ENCODE peak calls at places on chromosomes 1 and 21, in six cellular contexts. M is K562, B is GM23248, J is fibroblast of lung, Z is HCT116, O is MM.1S. A is an unnamed sample.

GRCh38 chr1:36987276-36987675 is 47.0 kb downstream of the GRIK3 start:
- DNase-seq in J (no peak), B (no peak), O (no peak), Z (no peak), M (no peak), A (no peak)

GRCh38 chr1:25641931-25642611 is 25.5 kb downstream of the MAN1C1 start:
- DNase-seq in O (peak; percentile 90), B (peak; percentile 67), Z (no peak), J (peak; percentile 73), M (no peak), A (no peak)

GRCh38 chr1:158972841-158973240 is 36.9 kb upstream of the IFI16 start:
- DNase-seq in M (peak; percentile 17), B (no peak), J (peak; percentile 3), O (peak; percentile 43), Z (no peak), A (peak; percentile 11)

GRCh38 chr1:66954208-66954607 is 29.4 kb downstream of the MIER1 start:
- DNase-seq in J (no peak), Z (no peak), O (no peak), B (no peak), M (no peak), A (no peak)

GRCh38 chr1:165424454-165425283 is 20.3 kb downstream of the RXRG start:
- DNase-seq in M (no peak), O (peak; percentile 80), J (peak; percentile 22), B (peak; percentile 15), Z (no peak), A (no peak)

GRCh38 chr21:16713331-16714114 is 799.3 kb upstream of the CXADR start:
- DNase-seq in Z (no peak), J (peak; percentile 25), B (peak; percentile 73), M (no peak), O (no peak), A (no peak)

GRCh38 chr1:203281033-203281432 is 24.3 kb upstream of the BTG2 start:
- DNase-seq in Z (no peak), M (no peak), J (no peak), B (peak; percentile 77), O (no peak), A (no peak)

GRCh38 chr1:223549740-223550139 is 115.8 kb downstream of the CAPN8 start:
- DNase-seq in B (no peak), J (no peak), M (no peak), Z (no peak), O (no peak), A (peak; percentile 14)

GRCh38 chr21:31781737-31782136 is 49.8 kb upstream of the SCAF4 start:
- DNase-seq in O (no peak), M (no peak), Z (no peak), B (peak; percentile 77), J (peak; percentile 62), A (no peak)

GRCh38 chr1:241799414-241799813 is 48.6 kb upstream of the EXO1 start:
- DNase-seq in Z (no peak), J (peak; percentile 51), O (no peak), M (no peak), B (peak; percentile 65), A (no peak)

GRCh38 chr1:169060906-169061683 is 45.4 kb upstream of the ATP1B1 start:
- DNase-seq in J (no peak), O (peak; percentile 36), Z (no peak), M (peak; percentile 28), B (no peak), A (no peak)

DNA sequence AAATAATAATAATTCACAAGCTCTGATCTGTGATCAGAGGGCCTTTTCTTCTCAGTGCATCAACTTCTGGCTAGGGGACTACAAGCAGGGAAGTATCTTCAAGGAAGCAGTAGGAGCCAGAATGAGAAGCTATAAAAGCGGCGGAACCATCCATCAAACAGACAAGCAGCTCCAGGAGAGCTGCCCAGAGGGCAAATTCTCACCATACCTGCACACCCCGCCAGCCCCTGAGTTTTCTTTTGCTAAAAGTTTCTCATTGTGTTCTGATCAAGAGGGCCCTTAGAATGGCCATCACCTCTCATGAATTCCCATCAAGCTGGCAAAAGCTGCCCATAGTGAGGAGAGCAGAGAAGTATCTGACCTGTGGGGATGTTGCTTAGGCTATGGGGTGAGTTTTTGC is 99.5 kb downstream of the SMYD2 start:
- DNase-seq in M (no peak), B (no peak), Z (no peak), J (no peak), O (no peak), A (no peak)
- H4K20me1 ChIP-seq in M (no peaks in the 10 kb centered on the region), B (no peaks in the 10 kb centered on the region), Z (no peaks in the 10 kb centered on the region), J (no peaks in the 10 kb centered on the region), O (no peaks in the 10 kb centered on the region), A (no peaks in the 10 kb centered on the region)

DNA sequence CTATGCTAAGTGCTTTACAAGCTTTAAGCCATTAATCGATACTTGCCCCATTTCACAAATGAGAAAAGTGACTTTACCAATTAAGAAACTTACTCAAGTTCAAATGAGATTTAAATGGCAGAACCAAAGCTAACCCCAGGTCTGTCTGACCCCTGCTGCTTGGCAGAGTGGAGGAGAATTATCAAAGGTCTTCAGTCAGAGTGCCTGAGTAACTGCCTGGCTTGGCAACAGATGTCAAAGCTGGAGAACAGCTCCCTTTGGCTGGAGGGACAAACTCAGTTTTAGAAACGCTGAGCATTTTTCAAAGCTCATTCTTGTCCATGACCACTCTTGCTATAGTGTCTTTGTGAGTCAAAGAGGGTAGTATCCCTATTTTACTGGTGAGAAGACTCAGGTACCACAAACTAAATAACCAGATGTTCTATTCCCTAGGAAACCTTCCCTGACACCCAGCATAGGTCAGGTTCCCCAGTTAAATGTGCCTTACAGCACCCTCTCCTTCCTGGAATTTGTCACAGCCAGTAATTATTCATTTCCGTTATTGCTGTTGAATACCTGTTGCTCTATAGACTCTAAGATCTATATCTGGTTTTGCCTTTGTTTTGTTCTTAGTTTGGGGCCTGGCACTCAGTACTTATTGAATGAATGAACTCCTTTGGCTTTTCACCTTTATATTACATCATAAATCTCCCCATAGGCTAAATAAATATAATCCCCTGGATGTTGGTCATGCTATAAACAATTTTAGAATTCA is 5.0 kb upstream of the BCAR3 start:
- DNase-seq in B (no peak), O (no peak), J (no peak), M (no peak), Z (no peak), A (no peak)
- H4K20me1 ChIP-seq in B (no peaks in the 10 kb centered on the region), O (no peaks in the 10 kb centered on the region), J (no peaks in the 10 kb centered on the region), M (no peaks in the 10 kb centered on the region), Z (no peaks in the 10 kb centered on the region), A (no peaks in the 10 kb centered on the region)

DNA sequence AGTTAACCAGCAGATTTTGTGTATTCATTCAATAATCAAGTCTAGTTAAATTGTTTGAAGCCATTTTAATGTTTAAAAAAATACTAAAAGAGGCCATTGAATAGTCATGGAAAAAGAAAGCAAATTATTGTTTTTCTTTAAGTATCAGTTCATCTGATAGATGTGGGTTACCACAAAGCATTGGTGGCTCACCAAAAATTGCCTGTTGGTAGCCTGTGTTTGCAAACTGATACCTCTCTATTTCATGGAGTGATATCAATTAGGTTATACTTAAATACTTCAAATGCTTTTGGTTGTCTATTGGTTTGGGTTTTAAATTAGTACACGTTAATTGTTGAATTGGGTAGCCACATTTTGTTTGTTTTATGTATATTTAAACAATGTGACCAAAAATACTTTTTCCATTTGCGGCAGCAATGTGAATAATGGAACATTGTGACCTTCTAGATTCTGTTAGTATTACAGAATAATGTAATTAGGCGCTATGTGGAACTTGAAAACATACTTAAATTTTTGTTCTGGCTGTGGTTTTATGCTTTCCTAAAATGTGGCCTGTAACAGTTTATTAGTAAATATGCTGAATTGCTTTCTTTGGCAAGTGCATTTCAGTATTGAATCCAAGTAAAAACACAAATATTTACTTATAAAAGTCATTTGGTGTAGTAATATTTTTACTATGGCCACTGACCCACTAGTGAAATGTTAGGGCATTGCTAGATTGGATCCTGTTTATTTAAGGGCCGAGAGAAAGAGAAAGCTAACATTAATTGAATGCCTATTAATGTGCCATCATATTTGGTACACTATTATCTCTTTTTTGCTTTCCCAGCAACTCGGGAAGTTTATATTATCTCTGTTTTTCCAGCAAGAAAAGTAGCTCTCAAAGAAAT is 37.0 kb upstream of the NBL1 start:
- DNase-seq in J (peak; percentile 67), Z (no peak), O (no peak), B (peak; percentile 12), M (no peak), A (no peak)
- H4K20me1 ChIP-seq in J (no peaks in the 10 kb centered on the region), Z (peaks cover 6% of the 10 kb centered on the region), O (peaks cover 51% of the 10 kb centered on the region), B (peaks cover 12% of the 10 kb centered on the region), M (peaks cover 15% of the 10 kb centered on the region), A (peaks cover 63% of the 10 kb centered on the region)

DNA sequence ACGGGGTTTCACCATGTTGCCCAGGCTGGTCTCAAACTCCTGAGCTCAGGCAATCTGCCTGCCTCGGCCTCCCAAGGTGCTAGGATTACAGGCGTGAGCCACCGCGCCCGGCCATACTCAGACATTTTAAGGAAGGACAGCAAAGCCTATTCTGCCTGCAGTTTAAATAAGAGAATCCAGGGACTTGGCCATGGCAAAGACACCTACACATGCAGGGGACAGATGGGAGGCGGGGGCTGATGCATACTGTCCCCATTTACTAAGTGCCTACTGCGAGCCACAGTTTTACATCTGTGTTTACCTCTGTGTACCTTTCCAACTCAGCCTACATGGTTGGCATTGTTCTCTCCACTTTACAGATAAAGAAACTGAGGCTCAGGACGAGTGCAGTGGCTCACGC is 25.4 kb downstream of the LDLRAD2 start:
- DNase-seq in M (no peak), Z (no peak), B (no peak), O (no peak), J (no peak), A (no peak)
- H4K20me1 ChIP-seq in M (no peaks in the 10 kb centered on the region), Z (no peaks in the 10 kb centered on the region), B (peaks cover 3% of the 10 kb centered on the region), O (no peaks in the 10 kb centered on the region), J (no peaks in the 10 kb centered on the region), A (no peaks in the 10 kb centered on the region)